ENCODE peak calls at places on chromosomes 16 and 17, in five cellular contexts. One of them, this sample, is unnamed.

GRCh38 chr16:67661101-67661661 is 421 bp downstream of the PARD6A start:
- DNase-seq in right lobe of liver: no peak
- DNase-seq in iris pigment epithelial cell: peak; percentile 61
- DNase-seq in HTR-8/SVneo: no peak
- DNase-seq in fibroblast of villous mesenchyme: peak; percentile 38
- DNase-seq in this sample: peak; percentile 50

GRCh38 chr17:17445925-17446665 is 30.7 kb upstream of the MED9 start:
- DNase-seq in HTR-8/SVneo: peak; percentile 96
- DNase-seq in fibroblast of villous mesenchyme: peak; percentile 95
- DNase-seq in iris pigment epithelial cell: peak; percentile 88
- DNase-seq in right lobe of liver: peak; percentile 78
- DNase-seq in this sample: peak; percentile 98

GRCh38 chr16:1613240-1613639 is 1.1 kb downstream of the CRAMP1 start:
- DNase-seq in right lobe of liver: no peak
- DNase-seq in HTR-8/SVneo: peak; percentile 12
- DNase-seq in fibroblast of villous mesenchyme: peak; percentile 26
- DNase-seq in iris pigment epithelial cell: peak; percentile 30
- DNase-seq in this sample: peak; percentile 11

GRCh38 chr17:3771140-3771539 is 29.8 kb downstream of the ITGAE start:
- DNase-seq in fibroblast of villous mesenchyme: no peak
- DNase-seq in right lobe of liver: no peak
- DNase-seq in HTR-8/SVneo: no peak
- DNase-seq in iris pigment epithelial cell: no peak
- DNase-seq in this sample: no peak

GRCh38 chr16:10738231-10739077 is 5.2 kb upstream of the NUBP1 start:
- DNase-seq in right lobe of liver: peak; percentile 87
- DNase-seq in fibroblast of villous mesenchyme: peak; percentile 90
- DNase-seq in HTR-8/SVneo: peak; percentile 26
- DNase-seq in iris pigment epithelial cell: peak; percentile 84
- DNase-seq in this sample: peak; percentile 82

GRCh38 chr17:81427446-81428120 is 32.3 kb downstream of the BAHCC1 start:
- DNase-seq in right lobe of liver: peak; percentile 60
- DNase-seq in HTR-8/SVneo: no peak
- DNase-seq in iris pigment epithelial cell: no peak
- DNase-seq in fibroblast of villous mesenchyme: no peak
- DNase-seq in this sample: no peak

GRCh38 chr16:69620564-69620963 is 54.8 kb downstream of the NFAT5 start:
- DNase-seq in iris pigment epithelial cell: peak; percentile 72
- DNase-seq in right lobe of liver: no peak
- DNase-seq in HTR-8/SVneo: no peak
- DNase-seq in fibroblast of villous mesenchyme: peak; percentile 85
- DNase-seq in this sample: no peak

GRCh38 chr16:12753203-12754023 is 50.3 kb downstream of the CPPED1 start:
- DNase-seq in right lobe of liver: no peak
- DNase-seq in iris pigment epithelial cell: no peak
- DNase-seq in fibroblast of villous mesenchyme: no peak
- DNase-seq in HTR-8/SVneo: no peak
- DNase-seq in this sample: no peak

GRCh38 chr17:4198995-4199394 is 56.0 kb downstream of the CYB5D2 start:
- DNase-seq in fibroblast of villous mesenchyme: no peak
- DNase-seq in HTR-8/SVneo: no peak
- DNase-seq in right lobe of liver: no peak
- DNase-seq in iris pigment epithelial cell: no peak
- DNase-seq in this sample: no peak

GRCh38 chr16:28317040-28317880 is 24.9 kb downstream of the SBK1 start:
- DNase-seq in right lobe of liver: peak; percentile 63
- DNase-seq in iris pigment epithelial cell: peak; percentile 35
- DNase-seq in fibroblast of villous mesenchyme: peak; percentile 30
- DNase-seq in HTR-8/SVneo: peak; percentile 69
- DNase-seq in this sample: peak; percentile 47

GRCh38 chr16:48498761-48499600 is 111.0 kb downstream of the N4BP1 start:
- DNase-seq in HTR-8/SVneo: no peak
- DNase-seq in right lobe of liver: peak; percentile 60
- DNase-seq in iris pigment epithelial cell: peak; percentile 92
- DNase-seq in fibroblast of villous mesenchyme: peak; percentile 94
- DNase-seq in this sample: peak; percentile 66

GRCh38 chr16:20611350-20611902 is 35.3 kb upstream of the ACSM2B start:
- DNase-seq in right lobe of liver: peak; percentile 69
- DNase-seq in HTR-8/SVneo: no peak
- DNase-seq in iris pigment epithelial cell: no peak
- DNase-seq in fibroblast of villous mesenchyme: no peak
- DNase-seq in this sample: no peak

GRCh38 chr17:61221597-61222471 is 177.8 kb upstream of the TBX2 start:
- DNase-seq in right lobe of liver: no peak
- DNase-seq in HTR-8/SVneo: no peak
- DNase-seq in fibroblast of villous mesenchyme: peak; percentile 62
- DNase-seq in iris pigment epithelial cell: peak; percentile 61
- DNase-seq in this sample: no peak

GRCh38 chr16:71499775-71500364 is 10.7 kb upstream of the ZNF19 start:
- DNase-seq in iris pigment epithelial cell: peak; percentile 62
- DNase-seq in right lobe of liver: no peak
- DNase-seq in HTR-8/SVneo: peak; percentile 83
- DNase-seq in fibroblast of villous mesenchyme: peak; percentile 73
- DNase-seq in this sample: peak; percentile 67

GRCh38 chr17:20955437-20956323 is 87.1 kb downstream of the USP22 start:
- DNase-seq in HTR-8/SVneo: no peak
- DNase-seq in iris pigment epithelial cell: peak; percentile 63
- DNase-seq in fibroblast of villous mesenchyme: peak; percentile 89
- DNase-seq in right lobe of liver: no peak
- DNase-seq in this sample: no peak

GRCh38 chr16:11852092-11852809 is 909 bp upstream of the RSL1D1 start:
- DNase-seq in iris pigment epithelial cell: no peak
- DNase-seq in right lobe of liver: no peak
- DNase-seq in fibroblast of villous mesenchyme: no peak
- DNase-seq in HTR-8/SVneo: no peak
- DNase-seq in this sample: no peak

GRCh38 chr17:40956401-40957254 is 10.1 kb downstream of the KRT39 start:
- DNase-seq in fibroblast of villous mesenchyme: peak; percentile 69
- DNase-seq in right lobe of liver: no peak
- DNase-seq in iris pigment epithelial cell: peak; percentile 99
- DNase-seq in HTR-8/SVneo: peak; percentile 83
- DNase-seq in this sample: no peak

GRCh38 chr17:7252176-7253043 is at the start of gene ELP5:
- DNase-seq in HTR-8/SVneo: peak; percentile 97
- DNase-seq in right lobe of liver: peak; percentile 96
- DNase-seq in fibroblast of villous mesenchyme: peak; percentile 98
- DNase-seq in iris pigment epithelial cell: peak; percentile 95
- DNase-seq in this sample: peak; percentile 95

GRCh38 chr16:4200781-4201137 is 41.1 kb downstream of the SRL start:
- DNase-seq in iris pigment epithelial cell: peak; percentile 20
- DNase-seq in fibroblast of villous mesenchyme: peak; percentile 17
- DNase-seq in right lobe of liver: no peak
- DNase-seq in HTR-8/SVneo: no peak
- DNase-seq in this sample: no peak

GRCh38 chr16:49127103-49127502 is 154.5 kb downstream of the CBLN1 start:
- DNase-seq in fibroblast of villous mesenchyme: no peak
- DNase-seq in HTR-8/SVneo: no peak
- DNase-seq in iris pigment epithelial cell: no peak
- DNase-seq in right lobe of liver: no peak
- DNase-seq in this sample: no peak

GRCh38 chr16:83113317-83113716 is 486.5 kb downstream of the CDH13 start:
- DNase-seq in fibroblast of villous mesenchyme: peak; percentile 52
- DNase-seq in HTR-8/SVneo: peak; percentile 25
- DNase-seq in right lobe of liver: no peak
- DNase-seq in iris pigment epithelial cell: peak; percentile 43
- DNase-seq in this sample: peak; percentile 61

GRCh38 chr16:84774810-84775209 is 45.0 kb upstream of the CRISPLD2 start:
- DNase-seq in right lobe of liver: no peak
- DNase-seq in fibroblast of villous mesenchyme: peak; percentile 92
- DNase-seq in HTR-8/SVneo: no peak
- DNase-seq in iris pigment epithelial cell: peak; percentile 96
- DNase-seq in this sample: peak; percentile 83

GRCh38 chr16:84058211-84058610 is 15.6 kb upstream of the SLC38A8 start:
- DNase-seq in HTR-8/SVneo: no peak
- DNase-seq in iris pigment epithelial cell: no peak
- DNase-seq in right lobe of liver: no peak
- DNase-seq in fibroblast of villous mesenchyme: no peak
- DNase-seq in this sample: no peak

GRCh38 chr16:4550587-4550986 is 5.6 kb upstream of the C16orf96 start:
- DNase-seq in iris pigment epithelial cell: no peak
- DNase-seq in right lobe of liver: no peak
- DNase-seq in fibroblast of villous mesenchyme: no peak
- DNase-seq in HTR-8/SVneo: no peak
- DNase-seq in this sample: no peak

GRCh38 chr17:16976686-16977550 is 5.0 kb upstream of the TNFRSF13B start:
- DNase-seq in iris pigment epithelial cell: no peak
- DNase-seq in fibroblast of villous mesenchyme: no peak
- DNase-seq in HTR-8/SVneo: no peak
- DNase-seq in right lobe of liver: no peak
- DNase-seq in this sample: no peak

GRCh38 chr16:83561876-83562275 is 245.9 kb upstream of the HSBP1 start:
- DNase-seq in fibroblast of villous mesenchyme: peak; percentile 37
- DNase-seq in right lobe of liver: no peak
- DNase-seq in HTR-8/SVneo: peak; percentile 17
- DNase-seq in iris pigment epithelial cell: peak; percentile 37
- DNase-seq in this sample: peak; percentile 21

GRCh38 chr17:76376318-76377133 is 7.9 kb upstream of the SPHK1 start:
- DNase-seq in fibroblast of villous mesenchyme: no peak
- DNase-seq in HTR-8/SVneo: no peak
- DNase-seq in iris pigment epithelial cell: no peak
- DNase-seq in right lobe of liver: no peak
- DNase-seq in this sample: no peak

GRCh38 chr17:82020874-82021727 is 1.6 kb downstream of the CENPX start:
- DNase-seq in right lobe of liver: peak; percentile 82
- DNase-seq in HTR-8/SVneo: peak; percentile 62
- DNase-seq in iris pigment epithelial cell: peak; percentile 56
- DNase-seq in fibroblast of villous mesenchyme: peak; percentile 78
- DNase-seq in this sample: peak; percentile 89

GRCh38 chr16:77191259-77191969 is 424 bp downstream of the MON1B start:
- DNase-seq in HTR-8/SVneo: no peak
- DNase-seq in right lobe of liver: peak; percentile 44
- DNase-seq in iris pigment epithelial cell: peak; percentile 29
- DNase-seq in fibroblast of villous mesenchyme: peak; percentile 11
- DNase-seq in this sample: peak; percentile 18

GRCh38 chr17:17691468-17692263 is 10.4 kb downstream of the RAI1 start:
- DNase-seq in iris pigment epithelial cell: no peak
- DNase-seq in HTR-8/SVneo: no peak
- DNase-seq in right lobe of liver: no peak
- DNase-seq in fibroblast of villous mesenchyme: peak; percentile 30
- DNase-seq in this sample: peak; percentile 55

GRCh38 chr17:69729937-69730336 is 315.4 kb downstream of the MAP2K6 start:
- DNase-seq in fibroblast of villous mesenchyme: no peak
- DNase-seq in iris pigment epithelial cell: peak; percentile 93
- DNase-seq in HTR-8/SVneo: no peak
- DNase-seq in right lobe of liver: no peak
- DNase-seq in this sample: no peak

GRCh38 chr16:24635900-24636610 is 93.4 kb upstream of the TNRC6A start:
- DNase-seq in fibroblast of villous mesenchyme: peak; percentile 95
- DNase-seq in iris pigment epithelial cell: peak; percentile 95
- DNase-seq in right lobe of liver: peak; percentile 70
- DNase-seq in HTR-8/SVneo: peak; percentile 79
- DNase-seq in this sample: peak; percentile 83

GRCh38 chr17:75524971-75525805 is at the start of gene LLGL2:
- DNase-seq in HTR-8/SVneo: peak; percentile 93
- DNase-seq in right lobe of liver: peak; percentile 88
- DNase-seq in fibroblast of villous mesenchyme: peak; percentile 60
- DNase-seq in iris pigment epithelial cell: peak; percentile 31
- DNase-seq in this sample: no peak

GRCh38 chr17:66576473-66576872 is 258.4 kb upstream of the CACNG5 start:
- DNase-seq in iris pigment epithelial cell: peak; percentile 25
- DNase-seq in HTR-8/SVneo: no peak
- DNase-seq in fibroblast of villous mesenchyme: no peak
- DNase-seq in right lobe of liver: no peak
- DNase-seq in this sample: no peak